ENCODE peak calls at places on chromosomes 16 and 17, in four cellular contexts. A is upper lobe of right lung, R is IMR-90, G is endodermal cell. I is an unnamed sample. For H3K36me3, the result is how much of the 10 kb centered on the place peaks cover.

GRCh38 chr17:32909787-32910369 is 18.1 kb upstream of the TMEM98 start:
- DNase-seq in A (no peak), R (peak), G (peak), I (peak)

GRCh38 chr17:79244665-79245064 is 170.0 kb downstream of the ENGASE start:
- DNase-seq in A (no peak), R (no peak), G (no peak), I (no peak)

GRCh38 chr16:48408688-48409087 is 23.5 kb upstream of the SIAH1 start:
- DNase-seq in A (no peak), R (peak), G (no peak), I (no peak)

GRCh38 chr17:53148058-53148457 is 674.7 kb upstream of the KIF2B start:
- DNase-seq in A (no peak), R (no peak), G (no peak), I (no peak)

GRCh38 chr16:87527055-87527724 is 34.4 kb upstream of the ZCCHC14 start:
- DNase-seq in A (no peak), R (no peak), G (no peak), I (no peak)

GRCh38 chr16:56047307-56048234 is 143.7 kb upstream of the GNAO1 start:
- DNase-seq in A (no peak), R (no peak), G (no peak), I (peak)

GRCh38 chr17:76997981-76998531 is 129.9 kb downstream of the MGAT5B start:
- DNase-seq in A (no peak), R (no peak), G (no peak), I (no peak)

GRCh38 chr17:49260011-49260921 is 29.7 kb upstream of the PHOSPHO1 start:
- DNase-seq in A (peak), R (peak), G (peak), I (peak)

GRCh38 chr17:17784599-17785264 is 52.1 kb downstream of the SREBF1 start:
- DNase-seq in A (no peak), R (no peak), G (peak), I (no peak)

GRCh38 chr17:29807520-29808361 is 122.3 kb downstream of the SSH2 start:
- DNase-seq in A (peak), R (peak), G (peak), I (peak)

GRCh38 chr17:41539071-41539492 is 11.0 kb upstream of the KRT19 start:
- DNase-seq in A (no peak), R (no peak), G (peak), I (peak)

GRCh38 chr16:48076455-48077012 is 79.3 kb downstream of the ABCC12 start:
- DNase-seq in A (no peak), R (peak), G (no peak), I (peak)

GRCh38 chr16:15792563-15792971 is 64.3 kb downstream of the MYH11 start:
- DNase-seq in A (no peak), R (no peak), G (no peak), I (no peak)

GRCh38 chr17:70767102-70767701 is 597.9 kb downstream of the KCNJ2 start:
- DNase-seq in A (no peak), R (peak), G (no peak), I (peak)

GRCh38 chr16:1981972-1982574 is 804 bp upstream of the NOXO1 start:
- DNase-seq in A (no peak), R (no peak), G (no peak), I (no peak)

GRCh38 chr17:40068917-40069750 is 6.4 kb downstream of the THRA start:
- DNase-seq in A (peak), R (peak), G (peak), I (peak)

GRCh38 chr17:35740997-35741931 is 9.8 kb downstream of the RASL10B start:
- DNase-seq in A (no peak), R (no peak), G (peak), I (peak)

GRCh38 chr16:50519001-50519400 is 29.2 kb upstream of the NKD1 start:
- DNase-seq in A (no peak), R (no peak), G (peak), I (no peak)

GRCh38 chr17:53142890-53143289 is 679.8 kb upstream of the KIF2B start:
- DNase-seq in A (no peak), R (no peak), G (peak), I (no peak)

GRCh38 chr17:4176803-4177472 is 33.9 kb downstream of the CYB5D2 start:
- DNase-seq in A (no peak), R (no peak), G (no peak), I (peak)

GRCh38 chr17:74799097-74799496 is 23.0 kb upstream of the NAT9 start:
- DNase-seq in A (no peak), R (no peak), G (no peak), I (no peak)

GRCh38 chr16:1918890-1919679 is 870 bp upstream of the HS3ST6 start:
- DNase-seq in A (no peak), R (no peak), G (peak), I (peak)

GRCh38 chr16:89079434-89079833 is 14.2 kb upstream of the ACSF3 start:
- DNase-seq in A (no peak), R (no peak), G (no peak), I (no peak)

GRCh38 chr17:52710363-52710901 is 551.9 kb upstream of the CA10 start:
- DNase-seq in A (no peak), R (no peak), G (peak), I (no peak)

GRCh38 chr16:21164521-21165168 is 6.2 kb downstream of the LDAF1 start:
- DNase-seq in A (no peak), R (no peak), G (no peak), I (no peak)

GRCh38 chr16:28846933-28847273 is 755 bp upstream of the TUFM start:
- DNase-seq in A (no peak), R (peak), G (peak), I (no peak)

GRCh38 chr16:30785126-30786106 is 1.6 kb downstream of the ZNF629 start:
- DNase-seq in A (no peak), R (no peak), G (peak), I (peak)

GRCh38 chr16:8931864-8932263 is 31.8 kb downstream of the USP7 start:
- DNase-seq in A (no peak), R (peak), G (peak), I (peak)

GRCh38 chr16:25550647-25551046 is 141.1 kb upstream of the HS3ST4 start:
- DNase-seq in A (no peak), R (no peak), G (no peak), I (no peak)

GRCh38 chr17:32111141-32111771 is 31.0 kb upstream of the RHOT1 start:
- DNase-seq in A (no peak), R (peak), G (peak), I (peak)

GRCh38 chr17:77852666-77853207 is 105.8 kb upstream of the TNRC6C start:
- DNase-seq in A (peak), R (no peak), G (peak), I (peak)

GRCh38 chr16:23803591-23804123 is 32.1 kb upstream of the PRKCB start:
- DNase-seq in A (peak), R (peak), G (peak), I (peak)

GRCh38 chr17:6166492-6167179 is 96.5 kb downstream of the WSCD1 start:
- DNase-seq in A (no peak), R (no peak), G (peak), I (no peak)

GRCh38 chr16:67529639-67530012 is 997 bp downstream of the RIPOR1 start:
- DNase-seq in A (no peak), R (no peak), G (no peak), I (peak)

GRCh38 chr16:10922328-10923145 is 19.7 kb downstream of the DEXI start:
- DNase-seq in A (peak), R (peak), G (no peak), I (no peak)

GRCh38 chr17:72416054-72416691 is 295.4 kb downstream of the SOX9 start:
- DNase-seq in A (no peak), R (no peak), G (no peak), I (peak)

GRCh38 chr16:52434224-52434623 is 112.7 kb downstream of the TOX3 start:
- DNase-seq in A (no peak), R (no peak), G (no peak), I (no peak)

GRCh38 chr17:67601897-67602296 is 115.8 kb upstream of the NOL11 start:
- DNase-seq in A (no peak), R (no peak), G (no peak), I (no peak)

DNA sequence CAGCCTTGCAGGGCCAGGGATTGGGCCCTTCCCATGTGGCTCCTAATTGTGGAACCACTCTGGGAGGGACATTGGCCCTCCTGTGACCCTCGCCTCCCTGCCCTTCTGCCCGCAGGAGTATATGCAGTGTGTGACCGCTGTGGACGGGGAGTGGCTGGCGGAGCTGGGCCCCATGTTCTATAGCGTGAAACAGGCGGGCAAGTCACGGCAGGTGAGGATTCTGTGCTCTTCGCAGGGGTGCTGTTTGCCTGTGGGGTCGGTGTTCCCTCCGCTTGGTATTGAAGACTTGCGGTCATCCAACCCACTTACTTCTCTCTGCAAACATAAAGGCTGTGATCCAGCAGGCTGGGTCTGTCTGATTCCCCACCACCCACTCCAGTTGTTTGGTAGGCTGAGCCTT is 15.7 kb downstream of the DHX38 start:
- DNase-seq in A (no peak), R (no peak), G (no peak), I (peak)
- H3K36me3 ChIP-seq in A (half or more), R (half or more), G (half or more), I (half or more)

GRCh38 chr16:85320677-85321385 is 208.6 kb upstream of the CIBAR2 start:
- DNase-seq in A (no peak), R (no peak), G (no peak), I (no peak)

GRCh38 chr16:85323961-85324253 is 211.6 kb upstream of the CIBAR2 start:
- DNase-seq in A (no peak), R (no peak), G (no peak), I (no peak)

GRCh38 chr16:85319984-85320440 is 207.7 kb upstream of the CIBAR2 start:
- DNase-seq in A (peak), R (no peak), G (no peak), I (peak)

GRCh38 chr16:85323230-85323960 is 211.1 kb upstream of the CIBAR2 start:
- DNase-seq in A (no peak), R (no peak), G (no peak), I (peak)

GRCh38 chr16:85321856-85322271 is 209.6 kb upstream of the CIBAR2 start:
- DNase-seq in A (peak), R (peak), G (no peak), I (peak)
- TF ChIP-seq CTCF in A (no peak), R (no peak), G (no peak), I (no peak)

DNA sequence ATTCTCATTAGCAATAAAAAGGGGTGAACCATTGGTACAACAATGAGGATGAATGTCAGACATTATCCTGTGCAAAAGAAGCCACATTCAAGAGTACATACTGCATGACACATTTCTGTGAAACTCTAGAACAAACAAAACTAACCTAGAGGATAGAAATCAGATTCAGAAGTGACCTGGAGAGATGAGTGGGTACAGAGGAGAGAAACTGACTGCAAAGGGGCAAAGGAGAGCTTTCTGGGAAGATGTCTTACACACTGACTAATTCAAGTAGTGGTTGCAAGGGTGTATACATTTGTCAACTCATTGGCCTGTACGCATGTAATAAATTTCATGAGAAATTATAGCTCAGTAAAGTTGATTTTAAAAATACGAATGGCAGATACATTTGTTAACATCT is 115.6 kb downstream of the GAS7 start:
- DNase-seq in A (no peak), R (no peak), G (no peak), I (no peak)
- H3K36me3 ChIP-seq in A (under half), R (under half), G (under half), I (under half)

DNA sequence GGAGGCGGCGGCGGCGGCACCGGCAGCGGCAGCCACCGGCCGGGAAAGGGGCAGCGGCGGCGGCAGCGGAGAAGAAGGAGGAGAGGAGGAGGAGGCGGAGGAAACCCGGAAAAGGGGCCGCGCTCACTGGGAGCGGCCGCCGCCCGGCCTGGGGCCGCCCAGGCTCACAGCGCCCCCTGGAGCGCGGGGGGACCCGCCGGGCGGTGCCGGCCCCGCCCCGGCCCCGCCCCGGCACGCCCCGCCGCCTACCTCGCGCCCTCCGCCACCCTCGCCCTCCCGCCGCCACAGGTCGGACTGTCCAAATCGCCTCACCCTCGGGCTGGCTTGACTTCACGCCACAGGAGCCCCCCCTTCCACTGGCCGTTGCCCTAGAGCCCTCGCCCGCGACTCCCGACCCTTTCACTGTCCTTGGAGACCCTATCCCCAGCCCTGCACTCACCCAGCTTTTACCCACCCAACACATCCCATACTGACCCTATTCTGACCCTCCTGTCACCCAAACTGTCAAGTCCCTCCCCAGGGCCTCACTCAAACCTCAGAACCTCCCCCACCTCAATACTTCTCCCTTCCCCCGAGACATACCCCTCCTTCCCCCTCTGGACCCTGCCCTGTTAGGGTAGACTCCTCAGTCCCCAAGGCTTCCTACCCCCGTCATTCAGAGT is at the start of gene CSNK2A2:
- DNase-seq in A (peak), R (peak), G (peak), I (peak)
- TF ChIP-seq CTCF in A (no peak), R (peak), G (no peak), I (no peak)

GRCh38 chr17:7234100-7235012 is at the start of gene DVL2:
- DNase-seq in A (peak), R (peak), G (peak), I (peak)
- H3K36me3 ChIP-seq in A (under half), R (under half), G (under half), I (under half)

GRCh38 chr16:81140930-81141780 is 45.0 kb upstream of the GCSH start:
- DNase-seq in A (no peak), R (no peak), G (peak), I (no peak)
- TF ChIP-seq CTCF in A (no peak), R (no peak), G (peak), I (peak)

GRCh38 chr17:75814900-75815373 is 29.3 kb downstream of the UNC13D start:
- DNase-seq in A (no peak), R (peak), G (no peak), I (peak)

GRCh38 chr17:75814021-75814395 is 29.4 kb downstream of the UNK start:
- DNase-seq in A (no peak), R (no peak), G (no peak), I (no peak)

GRCh38 chr17:75812096-75813001 is 27.7 kb downstream of the UNK start:
- DNase-seq in A (no peak), R (peak), G (peak), I (peak)

GRCh38 chr17:75815399-75815798 is 28.8 kb downstream of the UNC13D start:
- DNase-seq in A (no peak), R (no peak), G (no peak), I (peak)

GRCh38 chr17:75813081-75814020 is 28.7 kb downstream of the UNK start:
- DNase-seq in A (no peak), R (no peak), G (no peak), I (peak)
- H3K36me3 ChIP-seq in A (half or more), R (half or more), G (half or more), I (under half)

DNA sequence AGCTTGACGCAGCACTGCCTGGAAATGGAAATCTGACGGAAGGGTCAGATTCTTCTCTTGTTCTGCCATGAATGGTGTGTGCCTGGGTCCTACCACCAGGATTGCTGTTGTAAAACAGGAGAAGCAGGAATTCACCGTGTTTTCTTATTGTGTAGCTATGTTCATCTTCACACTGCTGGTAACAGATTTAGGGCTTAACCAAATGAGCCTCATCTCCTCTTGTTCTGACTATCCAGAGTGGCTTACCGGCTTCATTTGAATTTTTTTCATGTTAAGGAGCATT is 97.3 kb upstream of the CHMP6 start:
- DNase-seq in A (no peak), R (no peak), G (no peak), I (peak)
- TF ChIP-seq CTCF in A (no peak), R (peak), G (peak), I (peak)

GRCh38 chr17:45104497-45104896 is 27.8 kb downstream of the PLCD3 start:
- DNase-seq in A (no peak), R (no peak), G (no peak), I (peak)
- H3K36me3 ChIP-seq in A (half or more), R (half or more), G (half or more), I (half or more)

DNA sequence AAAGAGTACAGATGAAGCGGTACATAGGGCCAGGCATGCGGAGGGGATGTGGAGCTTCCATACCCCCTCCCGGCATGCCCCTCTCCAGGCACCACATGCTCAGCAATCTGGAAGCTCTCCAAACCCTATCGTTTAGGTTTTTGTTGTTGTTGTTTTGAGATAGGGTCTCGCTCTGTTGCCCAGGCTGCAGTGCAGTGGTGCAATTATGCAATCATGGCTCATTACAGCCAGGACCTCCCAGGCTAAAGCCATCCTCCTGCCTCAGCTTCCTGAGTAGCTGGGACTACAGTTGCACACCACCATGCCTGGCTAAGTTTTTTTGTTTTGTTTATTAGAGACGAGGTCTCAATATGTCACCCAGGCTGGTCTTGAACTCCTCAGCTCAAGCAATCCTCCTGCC is 50.8 kb downstream of the WWOX start:
- DNase-seq in A (no peak), R (no peak), G (no peak), I (no peak)
- TF ChIP-seq CTCF in A (no peak), R (no peak), G (no peak), I (no peak)

I was measured in osteoblast.